ENCODE peak calls at places on chromosomes 3 and 15, in ten cellular contexts. T is RWPE1, B is substantia nigra, M is thoracic aorta, U is fibroblast of lung, V is lower lobe of right lung, R is epithelial cell of prostate, N is HL-60, L is colonic mucosa, S is tibial artery. Q is an unnamed sample.

GRCh38 chr15:51341366-51342248 is at the start of gene GLDN:
- DNase-seq in N (peak), S (peak), U (peak), T (no peak), M (peak), V (peak), L (peak), B (peak), R (no peak), Q (no peak)

GRCh38 chr3:162262145-162262544 is 765.5 kb downstream of the OTOL1 start:
- DNase-seq in U (no peak), R (no peak), V (no peak), M (no peak), B (no peak), N (no peak), S (no peak), L (no peak), T (no peak), Q (no peak)

GRCh38 chr15:33045066-33045810 is 149.3 kb downstream of the FMN1 start:
- DNase-seq in R (no peak), U (peak), M (no peak), L (no peak), V (no peak), S (no peak), B (no peak), T (no peak), N (no peak), Q (no peak)

GRCh38 chr3:54951405-54951804 is 23.5 kb upstream of the LRTM1 start:
- DNase-seq in R (no peak), L (peak), B (peak), S (peak), M (peak), N (peak), T (peak), V (peak), U (peak), Q (no peak)

GRCh38 chr3:131388400-131388799 is 6.8 kb downstream of the NUDT16 start:
- DNase-seq in U (no peak), S (no peak), T (no peak), R (no peak), L (no peak), M (no peak), V (no peak), B (no peak), N (no peak), Q (no peak)

GRCh38 chr15:32828507-32829186 is 110.8 kb downstream of the GREM1 start:
- DNase-seq in L (no peak), T (peak), U (peak), R (no peak), S (no peak), V (no peak), M (no peak), N (no peak), B (no peak), Q (no peak)

GRCh38 chr3:31132132-31132769 is 237.8 kb upstream of the GADL1 start:
- DNase-seq in L (no peak), S (no peak), B (no peak), U (peak), T (peak), M (no peak), R (no peak), N (no peak), V (no peak), Q (peak)

GRCh38 chr3:36649078-36649477 is 115.3 kb downstream of the DCLK3 start:
- DNase-seq in T (no peak), U (no peak), L (no peak), B (no peak), M (no peak), V (no peak), S (no peak), N (no peak), R (no peak), Q (no peak)

DNA sequence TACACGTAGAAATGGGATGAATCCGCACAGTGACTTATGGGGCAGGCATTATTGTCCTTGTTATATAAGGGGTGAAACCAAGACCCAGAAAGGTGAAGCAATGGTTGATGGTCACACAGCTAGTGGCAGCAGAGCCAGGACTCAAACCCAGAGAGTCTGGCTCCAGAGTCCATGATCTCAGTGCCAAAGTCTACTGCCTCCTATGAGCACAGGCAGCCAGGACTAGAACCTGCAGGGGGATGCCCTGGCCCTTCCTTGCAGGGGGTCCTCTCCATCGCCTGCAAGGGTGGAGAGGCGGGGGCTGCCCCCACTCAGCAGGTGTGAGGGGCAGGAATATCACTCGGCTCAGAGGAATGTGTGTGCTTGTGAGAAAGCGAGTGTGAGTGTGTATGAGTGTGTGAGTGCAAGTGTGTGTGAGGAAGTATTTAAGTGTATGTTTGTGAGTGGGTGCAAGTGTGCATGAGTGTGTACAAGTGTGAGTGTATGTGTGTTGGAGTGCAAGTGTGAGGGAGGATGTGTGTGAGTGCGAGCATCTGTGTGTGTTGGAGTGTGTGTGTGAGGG is 44.7 kb downstream of the UMPS start:
- DNase-seq in B (no peak), M (no peak), V (no peak), S (peak), N (no peak), U (no peak), L (no peak), T (no peak), R (no peak), Q (no peak)
- H3K27ac ChIP-seq in B (no peak), M (peak), V (peak), S (peak), N (no peak), U (peak), L (no peak), T (peak), R (no peak), Q (no peak)

DNA sequence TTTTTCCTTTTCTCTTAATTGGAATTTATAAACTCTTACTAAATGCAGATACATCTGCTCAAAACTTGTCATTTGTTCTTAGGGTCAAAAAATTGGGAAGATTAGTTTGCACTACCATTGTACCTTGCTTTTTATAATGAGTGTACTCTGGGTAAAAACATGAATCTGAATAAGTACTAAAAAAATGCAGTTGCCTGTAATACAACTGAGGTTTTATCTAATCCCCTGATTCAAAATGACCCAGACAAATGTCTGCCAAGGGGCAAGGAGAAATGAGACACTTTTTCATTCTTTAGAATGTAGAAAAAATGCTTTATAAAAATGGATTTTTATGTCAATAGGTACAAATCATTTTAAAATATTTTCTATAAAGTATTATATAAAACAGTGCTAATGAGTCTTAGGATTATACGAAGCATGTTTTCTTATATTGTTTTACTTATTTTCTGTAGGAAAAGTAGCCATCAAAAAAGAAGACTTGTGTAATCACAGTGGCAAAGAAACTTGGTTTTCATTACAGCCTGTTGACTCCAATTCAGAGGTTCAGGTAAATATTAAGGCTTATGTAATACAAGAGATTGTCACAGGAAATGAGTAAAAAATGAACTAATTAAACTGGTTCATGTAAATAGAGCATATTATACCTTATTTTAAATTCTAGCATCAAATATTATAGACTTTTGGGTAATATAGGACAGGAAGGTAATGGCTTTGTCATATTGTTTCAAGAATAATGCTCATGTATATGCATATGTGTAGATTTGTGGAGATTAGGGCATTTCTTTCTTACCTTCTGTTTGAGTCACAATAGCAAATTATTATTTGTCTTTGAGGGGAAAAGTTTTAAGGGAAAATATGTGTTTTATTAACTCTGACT is 42.7 kb downstream of the RASA2 start:
- DNase-seq in N (no peak), S (no peak), T (no peak), U (no peak), R (no peak), B (no peak), L (no peak), M (no peak), V (no peak), Q (no peak)
- H3K27ac ChIP-seq in N (no peak), S (peak), T (no peak), U (no peak), R (peak), B (no peak), L (no peak), M (no peak), V (peak), Q (peak)

GRCh38 chr3:58250093-58250707 is 12.6 kb downstream of the ABHD6 start:
- DNase-seq in B (no peak), S (no peak), T (no peak), U (no peak), L (peak), M (no peak), V (no peak), R (no peak), N (no peak), Q (no peak)
- H3K27ac ChIP-seq in B (peak), S (no peak), T (no peak), U (no peak), L (peak), M (no peak), V (no peak), R (no peak), N (no peak), Q (no peak)

DNA sequence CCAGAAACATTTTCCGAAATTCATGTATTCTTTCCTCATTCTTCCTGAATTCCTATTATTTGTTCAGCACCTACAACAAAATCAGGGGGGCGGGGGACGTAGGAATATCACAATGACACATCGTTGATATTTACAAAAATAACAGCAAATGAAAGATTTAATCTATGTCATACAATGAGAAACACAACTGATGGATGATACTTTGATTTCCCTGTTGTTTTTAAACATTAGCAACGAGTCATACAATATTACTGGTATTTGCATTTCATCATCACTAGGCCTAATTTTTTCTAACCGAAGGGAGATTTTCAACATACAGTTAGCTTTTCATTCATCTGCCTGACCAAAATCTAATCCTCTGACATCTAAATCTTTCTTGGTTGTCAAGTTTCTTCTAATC is 45.3 kb upstream of the INO80 start:
- DNase-seq in L (no peak), B (no peak), M (no peak), U (peak), T (no peak), R (peak), N (no peak), S (no peak), V (no peak), Q (no peak)
- H3K27ac ChIP-seq in L (no peak), B (no peak), M (no peak), U (peak), T (no peak), R (no peak), N (no peak), S (no peak), V (peak), Q (no peak)

Q was measured in naive thymus-derived CD4-positive, alpha-beta T cell.